ENCODE peak calls at places on chromosomes 11 and 22, in nine cellular contexts. One of them, this sample, is unnamed.

GRCh38 chr11:69968407-69969347 is 109.4 kb upstream of the ANO1 start:
- DNase-seq in OCI-M1: no peak
- DNase-seq in GM13977: no peak
- DNase-seq in AG08395: no peak
- DNase-seq in activated CD4-positive, alpha-beta memory T cell treated with anti-CD3 and anti-CD28 coated beads for 36 hours: no peak
- DNase-seq in MCF 10A: no peak
- DNase-seq in T-cell: no peak
- DNase-seq in HuH-7: no peak
- DNase-seq in epithelial cell of esophagus: no peak
- DNase-seq in this sample: no peak

GRCh38 chr11:117180661-117181585 is 2.4 kb downstream of the SIDT2 start:
- DNase-seq in HuH-7: peak
- DNase-seq in activated CD4-positive, alpha-beta memory T cell treated with anti-CD3 and anti-CD28 coated beads for 36 hours: peak
- DNase-seq in T-cell: peak
- DNase-seq in AG08395: peak
- DNase-seq in OCI-M1: peak
- DNase-seq in MCF 10A: peak
- DNase-seq in epithelial cell of esophagus: peak
- DNase-seq in GM13977: peak
- DNase-seq in this sample: peak

GRCh38 chr11:126137146-126137545 is 74.3 kb downstream of the RPUSD4 start:
- DNase-seq in activated CD4-positive, alpha-beta memory T cell treated with anti-CD3 and anti-CD28 coated beads for 36 hours: no peak
- DNase-seq in OCI-M1: no peak
- DNase-seq in HuH-7: no peak
- DNase-seq in MCF 10A: no peak
- DNase-seq in AG08395: no peak
- DNase-seq in T-cell: no peak
- DNase-seq in GM13977: no peak
- DNase-seq in epithelial cell of esophagus: no peak
- DNase-seq in this sample: no peak

GRCh38 chr11:34629711-34630110 is 8.8 kb downstream of the EHF start:
- DNase-seq in OCI-M1: no peak
- DNase-seq in HuH-7: no peak
- DNase-seq in T-cell: no peak
- DNase-seq in epithelial cell of esophagus: no peak
- DNase-seq in AG08395: no peak
- DNase-seq in MCF 10A: no peak
- DNase-seq in activated CD4-positive, alpha-beta memory T cell treated with anti-CD3 and anti-CD28 coated beads for 36 hours: no peak
- DNase-seq in GM13977: no peak
- DNase-seq in this sample: no peak

GRCh38 chr11:119672597-119672996 is 56.4 kb downstream of the NECTIN1 start:
- DNase-seq in OCI-M1: no peak
- DNase-seq in activated CD4-positive, alpha-beta memory T cell treated with anti-CD3 and anti-CD28 coated beads for 36 hours: no peak
- DNase-seq in T-cell: no peak
- DNase-seq in HuH-7: no peak
- DNase-seq in epithelial cell of esophagus: no peak
- DNase-seq in AG08395: no peak
- DNase-seq in MCF 10A: no peak
- DNase-seq in GM13977: no peak
- DNase-seq in this sample: no peak

GRCh38 chr22:24093855-24094254 is 82.8 kb downstream of the CABIN1 start:
- DNase-seq in HuH-7: no peak
- DNase-seq in OCI-M1: no peak
- DNase-seq in activated CD4-positive, alpha-beta memory T cell treated with anti-CD3 and anti-CD28 coated beads for 36 hours: no peak
- DNase-seq in GM13977: no peak
- DNase-seq in MCF 10A: no peak
- DNase-seq in epithelial cell of esophagus: no peak
- DNase-seq in T-cell: no peak
- DNase-seq in AG08395: no peak
- DNase-seq in this sample: no peak

GRCh38 chr22:17941501-17942406 is 82.6 kb downstream of the MICAL3 start:
- DNase-seq in GM13977: no peak
- DNase-seq in HuH-7: no peak
- DNase-seq in MCF 10A: no peak
- DNase-seq in AG08395: no peak
- DNase-seq in T-cell: no peak
- DNase-seq in OCI-M1: no peak
- DNase-seq in epithelial cell of esophagus: no peak
- DNase-seq in activated CD4-positive, alpha-beta memory T cell treated with anti-CD3 and anti-CD28 coated beads for 36 hours: no peak
- DNase-seq in this sample: no peak

GRCh38 chr11:97888641-97889040 is 1132.1 kb upstream of the CNTN5 start:
- DNase-seq in T-cell: no peak
- DNase-seq in AG08395: no peak
- DNase-seq in HuH-7: no peak
- DNase-seq in epithelial cell of esophagus: no peak
- DNase-seq in OCI-M1: no peak
- DNase-seq in GM13977: no peak
- DNase-seq in activated CD4-positive, alpha-beta memory T cell treated with anti-CD3 and anti-CD28 coated beads for 36 hours: no peak
- DNase-seq in MCF 10A: no peak
- DNase-seq in this sample: no peak

GRCh38 chr11:108559904-108560303 is 33.7 kb downstream of the EXPH5 start:
- DNase-seq in GM13977: no peak
- DNase-seq in activated CD4-positive, alpha-beta memory T cell treated with anti-CD3 and anti-CD28 coated beads for 36 hours: no peak
- DNase-seq in OCI-M1: no peak
- DNase-seq in AG08395: peak
- DNase-seq in epithelial cell of esophagus: peak
- DNase-seq in MCF 10A: peak
- DNase-seq in T-cell: no peak
- DNase-seq in HuH-7: no peak
- DNase-seq in this sample: peak

GRCh38 chr11:35105319-35106063 is 33.5 kb upstream of the CD44 start:
- DNase-seq in AG08395: no peak
- DNase-seq in activated CD4-positive, alpha-beta memory T cell treated with anti-CD3 and anti-CD28 coated beads for 36 hours: no peak
- DNase-seq in HuH-7: no peak
- DNase-seq in epithelial cell of esophagus: no peak
- DNase-seq in T-cell: no peak
- DNase-seq in MCF 10A: no peak
- DNase-seq in OCI-M1: peak
- DNase-seq in GM13977: no peak
- DNase-seq in this sample: no peak

GRCh38 chr11:121711900-121712424 is 259.2 kb upstream of the SORL1-AS1 start:
- DNase-seq in epithelial cell of esophagus: no peak
- DNase-seq in activated CD4-positive, alpha-beta memory T cell treated with anti-CD3 and anti-CD28 coated beads for 36 hours: no peak
- DNase-seq in OCI-M1: no peak
- DNase-seq in AG08395: peak
- DNase-seq in T-cell: no peak
- DNase-seq in HuH-7: no peak
- DNase-seq in GM13977: no peak
- DNase-seq in MCF 10A: no peak
- DNase-seq in this sample: peak

GRCh38 chr11:33417121-33417520 is 159.9 kb downstream of the HIPK3 start:
- DNase-seq in HuH-7: no peak
- DNase-seq in OCI-M1: no peak
- DNase-seq in activated CD4-positive, alpha-beta memory T cell treated with anti-CD3 and anti-CD28 coated beads for 36 hours: no peak
- DNase-seq in GM13977: no peak
- DNase-seq in T-cell: no peak
- DNase-seq in epithelial cell of esophagus: no peak
- DNase-seq in MCF 10A: no peak
- DNase-seq in AG08395: no peak
- DNase-seq in this sample: no peak

GRCh38 chr11:45102810-45103621 is 43.4 kb upstream of the PRDM11 start:
- DNase-seq in MCF 10A: peak
- DNase-seq in activated CD4-positive, alpha-beta memory T cell treated with anti-CD3 and anti-CD28 coated beads for 36 hours: peak
- DNase-seq in T-cell: peak
- DNase-seq in OCI-M1: peak
- DNase-seq in HuH-7: peak
- DNase-seq in epithelial cell of esophagus: peak
- DNase-seq in AG08395: peak
- DNase-seq in GM13977: peak
- DNase-seq in this sample: peak

GRCh38 chr22:42553475-42554361 is at the start of gene SERHL2:
- DNase-seq in MCF 10A: peak
- DNase-seq in activated CD4-positive, alpha-beta memory T cell treated with anti-CD3 and anti-CD28 coated beads for 36 hours: peak
- DNase-seq in epithelial cell of esophagus: peak
- DNase-seq in HuH-7: peak
- DNase-seq in T-cell: peak
- DNase-seq in OCI-M1: peak
- DNase-seq in GM13977: peak
- DNase-seq in AG08395: peak
- DNase-seq in this sample: peak

GRCh38 chr11:82960000-82960778 is 58.7 kb downstream of the DDIAS start:
- DNase-seq in OCI-M1: no peak
- DNase-seq in MCF 10A: no peak
- DNase-seq in AG08395: no peak
- DNase-seq in GM13977: peak
- DNase-seq in epithelial cell of esophagus: no peak
- DNase-seq in HuH-7: no peak
- DNase-seq in T-cell: no peak
- DNase-seq in activated CD4-positive, alpha-beta memory T cell treated with anti-CD3 and anti-CD28 coated beads for 36 hours: peak
- DNase-seq in this sample: no peak

GRCh38 chr11:119015054-119015611 is 3.0 kb downstream of the RPS25 start:
- DNase-seq in MCF 10A: peak
- DNase-seq in OCI-M1: peak
- DNase-seq in HuH-7: no peak
- DNase-seq in T-cell: no peak
- DNase-seq in GM13977: no peak
- DNase-seq in activated CD4-positive, alpha-beta memory T cell treated with anti-CD3 and anti-CD28 coated beads for 36 hours: no peak
- DNase-seq in epithelial cell of esophagus: peak
- DNase-seq in AG08395: no peak
- DNase-seq in this sample: no peak

GRCh38 chr11:47003180-47003877 is 66.8 kb downstream of the CSTPP1 start:
- DNase-seq in T-cell: no peak
- DNase-seq in AG08395: no peak
- DNase-seq in epithelial cell of esophagus: no peak
- DNase-seq in activated CD4-positive, alpha-beta memory T cell treated with anti-CD3 and anti-CD28 coated beads for 36 hours: peak
- DNase-seq in HuH-7: no peak
- DNase-seq in MCF 10A: peak
- DNase-seq in OCI-M1: peak
- DNase-seq in GM13977: no peak
- DNase-seq in this sample: no peak

GRCh38 chr11:64900774-64901173 is 16.2 kb downstream of the ATG2A start:
- DNase-seq in GM13977: no peak
- DNase-seq in AG08395: no peak
- DNase-seq in HuH-7: no peak
- DNase-seq in T-cell: no peak
- DNase-seq in epithelial cell of esophagus: no peak
- DNase-seq in MCF 10A: no peak
- DNase-seq in OCI-M1: no peak
- DNase-seq in activated CD4-positive, alpha-beta memory T cell treated with anti-CD3 and anti-CD28 coated beads for 36 hours: no peak
- DNase-seq in this sample: no peak

GRCh38 chr22:28943501-28943879 is 60.1 kb downstream of the ZNRF3 start:
- DNase-seq in MCF 10A: no peak
- DNase-seq in AG08395: no peak
- DNase-seq in epithelial cell of esophagus: no peak
- DNase-seq in T-cell: no peak
- DNase-seq in HuH-7: no peak
- DNase-seq in OCI-M1: peak
- DNase-seq in GM13977: no peak
- DNase-seq in activated CD4-positive, alpha-beta memory T cell treated with anti-CD3 and anti-CD28 coated beads for 36 hours: no peak
- DNase-seq in this sample: no peak

GRCh38 chr11:47524200-47524874 is 28.6 kb downstream of the CELF1 start:
- DNase-seq in MCF 10A: peak
- DNase-seq in epithelial cell of esophagus: peak
- DNase-seq in AG08395: peak
- DNase-seq in activated CD4-positive, alpha-beta memory T cell treated with anti-CD3 and anti-CD28 coated beads for 36 hours: peak
- DNase-seq in HuH-7: no peak
- DNase-seq in OCI-M1: no peak
- DNase-seq in T-cell: peak
- DNase-seq in GM13977: peak
- DNase-seq in this sample: no peak

GRCh38 chr11:85575388-85575787 is 51.8 kb downstream of the DLG2 start:
- DNase-seq in epithelial cell of esophagus: no peak
- DNase-seq in OCI-M1: no peak
- DNase-seq in MCF 10A: no peak
- DNase-seq in GM13977: no peak
- DNase-seq in activated CD4-positive, alpha-beta memory T cell treated with anti-CD3 and anti-CD28 coated beads for 36 hours: no peak
- DNase-seq in AG08395: no peak
- DNase-seq in T-cell: no peak
- DNase-seq in HuH-7: no peak
- DNase-seq in this sample: no peak

GRCh38 chr11:95799531-95799930 is 9.2 kb downstream of the CEP57 start:
- DNase-seq in T-cell: no peak
- DNase-seq in AG08395: no peak
- DNase-seq in HuH-7: no peak
- DNase-seq in activated CD4-positive, alpha-beta memory T cell treated with anti-CD3 and anti-CD28 coated beads for 36 hours: no peak
- DNase-seq in GM13977: no peak
- DNase-seq in MCF 10A: no peak
- DNase-seq in epithelial cell of esophagus: no peak
- DNase-seq in OCI-M1: no peak
- DNase-seq in this sample: no peak